ENCODE peak calls at places on chromosomes 3 and 15, in nine cellular contexts. F is AG09309; I is H1; A is upper lobe of right lung; R is left ventricle myocardium inferior; G is nephron progenitor cell; O is AG10803; L is CD4-positive, alpha-beta T cell; D is psoas muscle. M is an unnamed sample.

GRCh38 chr15:34709866-34710265 is 44.9 kb downstream of the GJD2 start:
- DNase-seq in G (no peak), R (no peak), O (peak), D (no peak), A (no peak), I (no peak), L (no peak), F (no peak), M (no peak)

GRCh38 chr15:58136731-58137130 is 1.4 kb upstream of the AQP9 start:
- DNase-seq in I (no peak), A (no peak), L (no peak), F (no peak), G (no peak), D (no peak), O (peak), R (no peak), M (no peak)

GRCh38 chr15:36960179-36960946 is 140.0 kb downstream of the MEIS2 start:
- DNase-seq in F (no peak), D (no peak), R (no peak), G (no peak), I (no peak), O (no peak), A (no peak), L (no peak), M (no peak)

GRCh38 chr15:47184003-47184404 is 533.3 kb upstream of the SEMA6D start:
- DNase-seq in F (no peak), O (no peak), A (peak), D (peak), R (no peak), L (no peak), G (peak), I (no peak), M (no peak)

GRCh38 chr3:133573629-133574194 is at the start of gene CDV3:
- DNase-seq in I (no peak), A (no peak), L (no peak), G (no peak), R (no peak), O (no peak), D (no peak), F (no peak), M (peak)

GRCh38 chr3:106755336-106755735 is 621.9 kb upstream of the CCDC54 start:
- DNase-seq in R (no peak), D (no peak), A (no peak), I (no peak), F (no peak), L (no peak), O (no peak), G (no peak), M (no peak)

GRCh38 chr3:195207056-195207455 is 63.9 kb downstream of the XXYLT1 start:
- DNase-seq in I (peak), A (no peak), G (no peak), R (no peak), D (no peak), O (no peak), F (no peak), L (no peak), M (no peak)

GRCh38 chr3:4416961-4417360 is 50.1 kb downstream of the SUMF1 start:
- DNase-seq in A (no peak), L (no peak), F (peak), R (no peak), O (peak), G (no peak), D (peak), I (no peak), M (no peak)

GRCh38 chr3:15964605-15965061 is 166.9 kb upstream of the ANKRD28 start:
- DNase-seq in R (no peak), F (no peak), D (peak), L (no peak), A (no peak), I (no peak), O (peak), G (no peak), M (no peak)

GRCh38 chr3:43865376-43865775 is 174.6 kb downstream of the ABHD5 start:
- DNase-seq in O (no peak), F (no peak), L (no peak), R (no peak), D (no peak), G (no peak), I (peak), A (no peak), M (no peak)

GRCh38 chr15:81966628-81967027 is 79.2 kb downstream of the MEX3B start:
- DNase-seq in R (no peak), L (no peak), A (no peak), I (no peak), F (no peak), D (no peak), G (no peak), O (no peak), M (no peak)

GRCh38 chr15:66751579-66751978 is 49.5 kb downstream of the SMAD6 start:
- DNase-seq in R (no peak), O (no peak), I (no peak), G (no peak), F (no peak), A (peak), L (no peak), D (no peak), M (no peak)

GRCh38 chr3:71402872-71403271 is 180.7 kb downstream of the FOXP1 start:
- DNase-seq in I (no peak), L (no peak), G (no peak), R (no peak), D (no peak), O (no peak), A (no peak), F (no peak), M (no peak)

GRCh38 chr3:4908066-4908768 is 71.0 kb upstream of the BHLHE40 start:
- DNase-seq in R (no peak), O (no peak), F (no peak), L (no peak), D (no peak), G (no peak), A (no peak), I (no peak), M (peak)

GRCh38 chr3:176789281-176789705 is 408.0 kb downstream of the TBL1XR1 start:
- DNase-seq in A (no peak), G (no peak), I (no peak), F (no peak), O (no peak), L (no peak), D (no peak), R (no peak), M (no peak)

GRCh38 chr3:135528638-135529037 is 436.9 kb upstream of the PPP2R3A start:
- DNase-seq in F (no peak), L (no peak), R (no peak), A (no peak), O (no peak), G (no peak), D (no peak), I (no peak), M (no peak)

GRCh38 chr15:78203346-78204225 is 30.8 kb downstream of the ACSBG1 start:
- DNase-seq in F (no peak), A (no peak), D (no peak), R (peak), I (peak), L (no peak), O (no peak), G (no peak), M (no peak)

GRCh38 chr15:77025941-77026411 is 31.1 kb downstream of the PSTPIP1 start:
- DNase-seq in A (peak), G (no peak), F (no peak), I (peak), O (no peak), D (no peak), L (no peak), R (no peak), M (no peak)

GRCh38 chr3:86865506-86865905 is 125.4 kb downstream of the VGLL3 start:
- DNase-seq in G (no peak), F (no peak), A (no peak), O (peak), L (no peak), R (no peak), I (no peak), D (no peak), M (no peak)

GRCh38 chr3:31008986-31009385 is 114.5 kb upstream of the GADL1 start:
- DNase-seq in G (no peak), A (no peak), R (no peak), O (peak), D (no peak), I (no peak), F (no peak), L (no peak), M (no peak)

GRCh38 chr3:18127181-18127863 is 297.8 kb downstream of the SATB1 start:
- DNase-seq in I (no peak), F (no peak), O (no peak), G (no peak), L (no peak), D (no peak), R (no peak), A (no peak), M (no peak)

GRCh38 chr3:99969133-99969532 is 145.2 kb downstream of the FILIP1L start:
- DNase-seq in I (no peak), F (no peak), D (no peak), R (no peak), G (no peak), L (no peak), A (no peak), O (no peak), M (no peak)

GRCh38 chr3:196537319-196537984 is 22.3 kb upstream of the SMCO1 start:
- DNase-seq in I (peak), F (no peak), D (peak), L (peak), A (no peak), O (no peak), G (peak), R (no peak), M (peak)

GRCh38 chr15:45376300-45376928 is 1.9 kb downstream of the GATM start:
- DNase-seq in A (no peak), F (no peak), O (no peak), G (no peak), R (no peak), L (no peak), I (no peak), D (no peak), M (no peak)

GRCh38 chr15:77027697-77028450 is 32.9 kb downstream of the PSTPIP1 start:
- DNase-seq in A (peak), D (no peak), L (no peak), F (no peak), R (no peak), I (peak), O (no peak), G (peak), M (peak)

DNA sequence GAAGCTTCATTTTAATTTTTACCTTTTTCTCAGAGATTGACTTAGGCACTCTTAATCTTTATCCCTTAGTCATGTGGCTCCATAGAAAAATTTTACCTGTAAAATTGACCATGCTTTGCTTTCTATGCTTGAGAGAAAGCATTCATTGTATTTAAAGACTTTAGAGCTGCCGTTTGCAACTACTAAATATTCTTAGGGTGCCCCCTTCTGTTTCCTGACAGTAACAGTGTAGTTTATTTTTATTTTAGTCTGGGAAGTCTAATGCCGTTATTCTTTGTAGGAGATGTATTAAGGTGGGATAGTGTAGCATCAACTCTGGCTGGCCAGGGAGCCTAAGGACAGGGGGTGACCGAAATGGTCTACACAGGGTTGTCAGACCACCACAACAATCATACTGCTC is 84.5 kb upstream of the SYNPR start:
- DNase-seq in G (no peak), D (no peak), A (no peak), L (no peak), O (peak), F (peak), I (no peak), R (no peak), M (no peak)
- TF ChIP-seq CTCF in G (peak), D (peak), A (peak), L (no peak), O (peak), F (peak), I (peak), R (peak), M (no peak)

DNA sequence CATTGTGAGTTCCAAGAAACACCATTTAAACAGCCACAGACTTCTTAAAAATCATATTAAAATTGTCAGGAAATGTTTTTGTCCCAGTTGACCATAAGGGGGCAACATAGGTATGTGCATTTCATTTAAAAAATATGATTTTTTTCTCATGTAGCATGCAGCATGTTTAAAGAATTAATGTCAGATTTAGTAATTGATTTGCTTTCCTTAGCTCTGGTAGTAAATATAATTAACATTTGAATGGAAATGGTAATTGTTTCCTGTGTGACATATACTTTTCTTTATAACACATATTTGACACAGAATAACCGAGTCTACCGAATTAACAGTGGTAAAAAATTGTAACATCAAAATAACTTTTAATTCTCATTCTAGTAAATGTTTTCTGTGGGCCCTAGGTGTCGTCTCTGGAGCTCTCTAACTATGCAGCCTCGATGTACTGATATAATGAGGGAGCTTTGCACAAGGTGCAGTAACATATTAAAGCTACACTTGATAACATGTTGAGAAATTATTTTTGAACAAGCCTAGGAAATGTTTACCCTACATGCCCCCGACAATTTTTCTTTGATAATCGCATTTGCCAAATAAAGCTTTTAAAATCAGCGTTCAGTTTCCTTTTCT is 34.9 kb downstream of the NXPE3 start:
- DNase-seq in F (no peak), L (no peak), I (no peak), D (no peak), O (peak), G (no peak), A (no peak), R (no peak), M (no peak)
- TF ChIP-seq CTCF in F (peak), L (peak), I (peak), D (peak), O (peak), G (peak), A (peak), R (peak), M (peak)

DNA sequence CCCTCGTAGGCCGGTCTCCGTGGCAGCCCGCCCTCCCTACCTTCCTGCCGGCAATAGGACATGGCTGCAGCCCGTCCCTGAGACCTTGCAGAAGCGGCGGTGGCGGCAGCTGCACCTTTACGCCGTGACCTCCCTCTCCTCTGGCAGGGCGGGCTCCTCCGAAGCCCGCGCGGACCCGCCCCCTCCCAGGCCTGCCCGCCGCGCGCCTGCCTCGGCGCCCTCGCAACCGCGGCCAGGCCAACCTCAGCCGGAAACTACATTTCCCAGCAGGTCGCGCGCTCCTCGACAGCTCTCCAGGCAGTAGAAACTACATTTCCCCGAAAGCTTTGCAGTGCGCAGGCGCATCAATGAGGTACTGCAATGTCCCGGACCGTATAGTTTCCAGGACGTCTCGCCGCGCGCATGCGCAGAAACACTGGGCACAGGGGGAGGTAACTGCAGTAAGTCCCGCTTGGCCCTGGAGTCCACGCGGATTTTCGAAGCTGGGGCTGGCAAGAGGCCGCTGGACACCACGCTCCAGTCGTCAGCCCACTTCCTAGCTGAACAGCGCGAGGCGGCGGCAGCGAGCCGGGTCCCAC is at the start of the genes CHCHD4 and TMEM43:
- DNase-seq in F (peak), O (peak), L (peak), R (peak), A (peak), I (peak), D (peak), G (peak), M (peak)
- TF ChIP-seq CTCF in F (no peak), O (no peak), L (no peak), R (no peak), A (no peak), I (no peak), D (no peak), G (no peak), M (no peak)

GRCh38 chr15:48823237-48823636 is 12.4 kb upstream of the CEP152 start:
- DNase-seq in F (no peak), O (peak), L (no peak), A (no peak), D (no peak), R (no peak), I (no peak), G (no peak), M (no peak)
- TF ChIP-seq CTCF in F (peak), O (peak), L (no peak), A (no peak), D (no peak), R (no peak), I (no peak), G (no peak), M (no peak)